ENCODE peak calls at places on chromosomes 16 and 17, in eight cellular contexts. R is body of pancreas, O is esophagus squamous epithelium, Y is astrocyte of the spinal cord, G is WTC11, U is AG04450, X is esophagus muscularis mucosa, A is GM20000. L is an unnamed sample.

GRCh38 chr17:17710728-17711541 is 29.7 kb downstream of the RAI1 start:
- DNase-seq in X (no peak), G (peak; percentile 78), O (no peak), A (no peak), Y (peak; percentile 87), R (peak; percentile 82), U (peak; percentile 79), L (peak; percentile 68)

GRCh38 chr16:88936008-88936912 is 40.7 kb downstream of the CBFA2T3 start:
- DNase-seq in G (no peak), R (peak; percentile 62), Y (no peak), X (no peak), O (no peak), A (peak; percentile 81), U (no peak), L (no peak)

GRCh38 chr16:72051818-72052217 is 2.5 kb upstream of the HP start:
- DNase-seq in U (no peak), G (no peak), A (no peak), R (no peak), X (no peak), O (no peak), Y (no peak), L (no peak)

GRCh38 chr16:4494746-4495490 is 18.7 kb downstream of the HMOX2 start:
- DNase-seq in R (no peak), Y (peak; percentile 72), A (no peak), X (no peak), U (no peak), G (no peak), O (no peak), L (no peak)

GRCh38 chr16:24102120-24102740 is 153.9 kb upstream of the CACNG3 start:
- DNase-seq in A (no peak), U (no peak), O (no peak), R (no peak), Y (no peak), X (peak; percentile 75), G (peak; percentile 28), L (no peak)

GRCh38 chr16:77585852-77586251 is 136.5 kb upstream of the NUDT7 start:
- DNase-seq in U (no peak), O (no peak), R (no peak), A (no peak), G (no peak), X (no peak), Y (peak; percentile 96), L (peak; percentile 86)

GRCh38 chr16:1466968-1467521 is 7.8 kb downstream of the CLCN7 start:
- DNase-seq in G (no peak), O (no peak), Y (no peak), X (no peak), U (no peak), A (no peak), R (no peak), L (no peak)

GRCh38 chr16:1781758-1782407 is 488 bp downstream of the SPSB3 start:
- DNase-seq in O (no peak), R (peak; percentile 37), A (peak; percentile 67), U (no peak), G (peak; percentile 42), X (no peak), Y (no peak), L (no peak)

GRCh38 chr16:67865318-67865717 is 7.5 kb upstream of the EDC4 start:
- DNase-seq in U (no peak), O (no peak), Y (no peak), G (peak; percentile 58), A (no peak), R (peak; percentile 48), X (no peak), L (no peak)

GRCh38 chr17:40560592-40561293 is 4.5 kb downstream of the CCR7 start:
- DNase-seq in A (peak; percentile 80), X (peak; percentile 88), Y (peak; percentile 89), G (peak; percentile 4), U (no peak), O (no peak), R (no peak), L (peak; percentile 89)

GRCh38 chr17:27518048-27518447 is 61.8 kb downstream of the KSR1 start:
- DNase-seq in O (no peak), Y (no peak), R (no peak), U (no peak), A (no peak), G (no peak), X (no peak), L (no peak)

GRCh38 chr16:84207869-84208268 is 16.9 kb downstream of the ADAD2 start:
- DNase-seq in X (no peak), R (no peak), Y (no peak), O (no peak), U (no peak), G (no peak), A (no peak), L (no peak)

GRCh38 chr17:44464037-44464436 is 39.2 kb downstream of the GPATCH8 start:
- DNase-seq in O (no peak), A (no peak), G (no peak), R (no peak), Y (peak; percentile 25), X (no peak), U (no peak), L (no peak)

GRCh38 chr16:57724541-57724940 is 11.0 kb upstream of the KATNB1 start:
- DNase-seq in R (no peak), U (no peak), Y (no peak), G (no peak), A (no peak), O (no peak), X (no peak), L (no peak)

GRCh38 chr16:57722651-57723050 is 12.9 kb upstream of the KATNB1 start:
- DNase-seq in Y (no peak), X (no peak), R (no peak), U (no peak), O (no peak), A (no peak), G (no peak), L (no peak)

GRCh38 chr16:57721356-57721755 is 14.2 kb upstream of the KATNB1 start:
- DNase-seq in Y (no peak), A (no peak), R (no peak), X (no peak), G (no peak), U (no peak), O (no peak), L (no peak)

GRCh38 chr16:57721765-57722499 is 13.6 kb upstream of the KATNB1 start:
- DNase-seq in R (no peak), X (no peak), U (no peak), Y (no peak), G (no peak), O (no peak), A (no peak), L (no peak)

DNA sequence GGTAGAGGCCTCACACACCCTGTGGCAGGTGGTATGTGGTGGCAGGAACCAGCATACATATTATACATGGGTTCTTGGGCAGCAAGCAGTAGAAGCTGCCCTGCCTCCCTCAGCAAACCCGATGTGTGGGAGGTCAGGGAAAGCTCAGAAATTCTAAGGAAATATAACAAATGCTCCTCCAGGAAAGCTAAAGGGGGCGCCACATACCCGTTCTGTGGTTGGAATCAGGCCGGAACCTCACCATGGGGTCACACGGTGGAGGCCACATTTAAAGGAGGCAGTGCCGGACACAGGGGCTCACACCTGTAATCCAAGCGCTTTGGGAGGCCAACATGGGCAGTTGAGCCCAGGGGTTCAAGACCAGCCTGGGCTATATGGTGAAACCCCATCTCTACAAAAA is 12.4 kb upstream of the KATNB1 start:
- DNase-seq in O (no peak), Y (no peak), G (no peak), A (no peak), R (no peak), X (no peak), U (no peak), L (no peak)
- TF ChIP-seq CTCF in O (no peak), Y (peak; percentile 28), G (no peak), A (no peak), R (no peak), X (no peak), U (no peak), L (peak; percentile 55)

DNA sequence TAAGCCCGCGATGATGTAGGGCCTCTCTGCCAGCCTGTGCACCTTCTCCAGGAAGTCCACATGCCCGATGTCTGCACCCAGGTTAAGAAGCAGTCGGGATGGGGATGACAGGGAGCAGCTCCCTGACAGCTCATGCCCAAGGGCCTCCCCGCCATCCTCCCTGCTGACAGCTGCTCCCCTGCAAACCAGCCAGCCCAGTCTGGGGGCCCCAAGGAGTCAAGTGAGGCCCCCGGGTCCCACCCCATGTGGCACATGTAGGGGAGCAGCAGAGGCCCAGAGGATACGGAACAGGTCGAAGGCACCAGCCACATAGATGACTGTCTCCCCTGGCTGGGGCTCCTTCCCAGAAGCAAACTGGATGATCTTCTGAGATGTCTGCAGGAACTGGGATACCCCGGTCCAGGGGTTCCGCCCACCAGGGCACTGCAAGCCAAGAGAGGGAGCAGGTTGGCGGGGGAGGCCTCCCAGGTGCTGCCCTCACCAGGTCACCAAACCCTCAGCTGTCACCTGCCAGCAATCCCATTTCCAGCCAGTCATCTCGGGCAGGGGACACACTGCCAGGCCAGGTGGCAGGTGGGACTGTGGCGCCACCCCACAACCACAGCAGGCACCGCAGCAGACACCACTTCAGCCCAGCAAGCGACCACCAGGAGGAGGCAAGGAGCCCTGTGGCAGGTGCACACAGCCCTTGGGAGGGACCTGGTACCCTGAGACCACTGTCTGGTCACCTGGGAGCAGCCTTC is 4.6 kb downstream of the PCYT2 start:
- DNase-seq in Y (no peak), G (peak; percentile 60), O (no peak), A (no peak), X (no peak), R (no peak), U (no peak), L (no peak)
- TF ChIP-seq CTCF in Y (no peak), G (no peak), O (no peak), A (no peak), X (no peak), R (no peak), U (no peak), L (no peak)

DNA sequence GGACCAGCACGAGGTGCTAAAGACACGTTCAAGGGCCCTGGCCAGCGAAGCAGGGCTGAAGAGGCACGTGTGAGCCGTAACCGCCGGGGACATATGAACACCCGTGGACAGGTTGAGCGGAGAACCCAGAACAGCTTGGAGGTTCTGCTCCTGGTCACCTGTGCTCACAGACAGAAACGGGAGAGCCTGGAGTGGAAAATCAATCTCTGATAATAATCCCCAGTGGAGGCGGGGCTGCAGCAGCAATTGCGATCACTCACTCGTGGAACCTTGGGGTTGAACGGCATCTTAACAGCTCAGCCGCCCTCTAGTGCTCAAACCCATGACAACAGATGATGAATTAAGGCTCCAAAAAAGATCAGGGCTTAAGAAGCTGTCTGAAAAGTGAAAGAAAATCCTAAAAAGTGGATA is 25.6 kb downstream of the WIPI1 start:
- DNase-seq in G (peak; percentile 42), X (no peak), U (no peak), A (no peak), Y (peak; percentile 30), O (no peak), R (no peak), L (no peak)
- TF ChIP-seq CTCF in G (no peak), X (no peak), U (peak; percentile 38), A (no peak), Y (peak; percentile 37), O (no peak), R (no peak), L (peak; percentile 46)

DNA sequence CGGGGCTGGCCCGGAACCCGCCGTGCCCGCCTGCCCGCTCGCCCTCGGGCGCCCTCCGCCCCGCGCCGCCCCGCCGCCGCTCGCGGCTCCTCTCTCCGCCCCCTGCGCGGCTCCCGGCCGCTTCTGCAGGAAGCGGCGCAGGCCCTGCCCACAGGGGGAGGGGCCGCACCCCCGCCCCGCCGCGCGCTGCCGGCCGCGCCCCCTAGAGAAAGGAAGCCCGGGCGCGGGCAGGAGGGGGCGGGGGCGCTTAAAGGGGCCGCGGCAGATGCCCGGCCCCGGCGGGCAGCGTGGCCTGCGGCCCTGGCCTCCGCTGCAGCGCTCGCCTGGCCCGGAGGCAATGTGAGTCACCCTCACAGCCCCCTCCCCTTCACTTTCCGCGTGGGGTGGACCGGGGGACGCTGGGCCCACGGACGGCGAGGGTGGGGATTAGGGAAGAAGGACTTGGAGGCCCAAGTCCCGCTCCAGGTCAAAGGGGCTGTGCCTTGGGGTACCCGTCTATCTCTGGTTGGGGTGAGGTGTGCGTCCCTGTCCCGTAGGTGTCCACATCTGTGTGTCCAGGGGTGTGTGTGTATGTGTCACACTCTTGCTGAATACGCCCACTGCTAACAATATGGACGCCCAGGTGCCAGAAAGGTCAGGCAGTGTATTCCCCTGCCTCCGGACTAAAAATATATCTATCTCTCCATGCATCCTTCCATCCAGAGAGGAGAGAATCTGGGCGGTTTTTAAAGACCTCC is at the start of gene GIT1:
- DNase-seq in U (no peak), Y (peak; percentile 82), X (no peak), G (peak; percentile 79), R (peak; percentile 92), O (no peak), A (peak; percentile 99), L (no peak)
- TF ChIP-seq CTCF in U (no peak), Y (no peak), X (no peak), G (no peak), R (no peak), O (no peak), A (no peak), L (no peak)

L was measured in epithelial cell of proximal tubule.